ENCODE peak calls at places on chromosomes 16 and 17, in four cellular contexts. One of them, this sample, is unnamed.

GRCh38 chr17:65604070-65604469 is 42.6 kb upstream of the AXIN2 start:
- DNase-seq in ACHN: no peak
- DNase-seq in stimulated activated CD4-positive, alpha-beta T cell treated with anti-CD3 and anti-CD28 coated beads, Interleukin-2, amount 100 ng/mL, for 24 hours: no peak
- DNase-seq in fibroblast of pulmonary artery: peak
- DNase-seq in this sample: no peak

GRCh38 chr17:81563861-81564586 is 11.9 kb upstream of the FAAP100 start:
- DNase-seq in ACHN: no peak
- DNase-seq in stimulated activated CD4-positive, alpha-beta T cell treated with anti-CD3 and anti-CD28 coated beads, Interleukin-2, amount 100 ng/mL, for 24 hours: no peak
- DNase-seq in fibroblast of pulmonary artery: peak
- DNase-seq in this sample: no peak

GRCh38 chr16:22220714-22221113 is 14.6 kb downstream of the EEF2K start:
- DNase-seq in ACHN: no peak
- DNase-seq in stimulated activated CD4-positive, alpha-beta T cell treated with anti-CD3 and anti-CD28 coated beads, Interleukin-2, amount 100 ng/mL, for 24 hours: no peak
- DNase-seq in fibroblast of pulmonary artery: no peak
- DNase-seq in this sample: no peak

GRCh38 chr17:81291662-81292061 is 3.4 kb downstream of the SLC38A10 start:
- DNase-seq in ACHN: peak
- DNase-seq in stimulated activated CD4-positive, alpha-beta T cell treated with anti-CD3 and anti-CD28 coated beads, Interleukin-2, amount 100 ng/mL, for 24 hours: peak
- DNase-seq in fibroblast of pulmonary artery: peak
- DNase-seq in this sample: peak

GRCh38 chr16:75265911-75266701 is 14.7 kb upstream of the BCAR1 start:
- DNase-seq in ACHN: peak
- DNase-seq in stimulated activated CD4-positive, alpha-beta T cell treated with anti-CD3 and anti-CD28 coated beads, Interleukin-2, amount 100 ng/mL, for 24 hours: peak
- DNase-seq in fibroblast of pulmonary artery: peak
- DNase-seq in this sample: peak

GRCh38 chr16:83845263-83845662 is 37.5 kb downstream of the HSBP1 start:
- DNase-seq in ACHN: no peak
- DNase-seq in stimulated activated CD4-positive, alpha-beta T cell treated with anti-CD3 and anti-CD28 coated beads, Interleukin-2, amount 100 ng/mL, for 24 hours: no peak
- DNase-seq in fibroblast of pulmonary artery: no peak
- DNase-seq in this sample: no peak

GRCh38 chr16:56491657-56492261 is 28.1 kb downstream of the BBS2 start:
- DNase-seq in ACHN: no peak
- DNase-seq in stimulated activated CD4-positive, alpha-beta T cell treated with anti-CD3 and anti-CD28 coated beads, Interleukin-2, amount 100 ng/mL, for 24 hours: no peak
- DNase-seq in fibroblast of pulmonary artery: no peak
- DNase-seq in this sample: no peak

GRCh38 chr16:26382607-26383006 is 684.1 kb upstream of the C16orf82 start:
- DNase-seq in ACHN: no peak
- DNase-seq in stimulated activated CD4-positive, alpha-beta T cell treated with anti-CD3 and anti-CD28 coated beads, Interleukin-2, amount 100 ng/mL, for 24 hours: no peak
- DNase-seq in fibroblast of pulmonary artery: no peak
- DNase-seq in this sample: no peak

GRCh38 chr16:59688006-59688405 is 953.9 kb upstream of the GOT2 start:
- DNase-seq in ACHN: no peak
- DNase-seq in stimulated activated CD4-positive, alpha-beta T cell treated with anti-CD3 and anti-CD28 coated beads, Interleukin-2, amount 100 ng/mL, for 24 hours: no peak
- DNase-seq in fibroblast of pulmonary artery: no peak
- DNase-seq in this sample: no peak

GRCh38 chr17:81652901-81653771 is 3.2 kb downstream of the PDE6G start:
- DNase-seq in ACHN: no peak
- DNase-seq in stimulated activated CD4-positive, alpha-beta T cell treated with anti-CD3 and anti-CD28 coated beads, Interleukin-2, amount 100 ng/mL, for 24 hours: no peak
- DNase-seq in fibroblast of pulmonary artery: no peak
- DNase-seq in this sample: peak

GRCh38 chr17:78585231-78585630 is 8.0 kb upstream of the DNAH17 start:
- DNase-seq in ACHN: no peak
- DNase-seq in stimulated activated CD4-positive, alpha-beta T cell treated with anti-CD3 and anti-CD28 coated beads, Interleukin-2, amount 100 ng/mL, for 24 hours: no peak
- DNase-seq in fibroblast of pulmonary artery: no peak
- DNase-seq in this sample: no peak

GRCh38 chr16:70777973-70778406 is 23.0 kb downstream of the VAC14 start:
- DNase-seq in ACHN: no peak
- DNase-seq in stimulated activated CD4-positive, alpha-beta T cell treated with anti-CD3 and anti-CD28 coated beads, Interleukin-2, amount 100 ng/mL, for 24 hours: no peak
- DNase-seq in fibroblast of pulmonary artery: no peak
- DNase-seq in this sample: no peak